ENCODE peak calls at places on chromosomes 6 and 20, in eight cellular contexts. I is endothelial cell; U is CD4-positive, alpha-beta T cell; E is upper lobe of right lung; G is PC-9; X is Peyer's patch; B is PC-3; P is fibroblast of lung. L is an unnamed sample.

GRCh38 chr20:51898788-51899187 is 96.5 kb upstream of the SALL4 start:
- DNase-seq in I (no peak), U (no peak), E (no peak), G (no peak), X (no peak), B (no peak), P (no peak), L (no peak)

GRCh38 chr6:111817451-111818146 is 55.7 kb downstream of the FYN start:
- DNase-seq in I (no peak), U (no peak), E (no peak), G (no peak), X (no peak), B (no peak), P (no peak), L (no peak)

GRCh38 chr6:13012977-13013680 is 296.6 kb downstream of the PHACTR1 start:
- DNase-seq in I (peak), U (no peak), E (peak), G (no peak), X (no peak), B (no peak), P (no peak), L (no peak)

GRCh38 chr6:150289454-150290071 is 79.2 kb upstream of the IYD start:
- DNase-seq in I (no peak), U (no peak), E (no peak), G (no peak), X (no peak), B (no peak), P (no peak), L (no peak)

GRCh38 chr20:4720121-4720976 is 1.4 kb upstream of the PRND start:
- DNase-seq in I (peak), U (peak), E (peak), G (peak), X (peak), B (peak), P (peak), L (peak)

GRCh38 chr20:45138451-45139300 is 14.4 kb upstream of the WFDC12 start:
- DNase-seq in I (peak), U (peak), E (peak), G (peak), X (peak), B (peak), P (no peak), L (no peak)

GRCh38 chr20:62063601-62063980 is 2.1 kb downstream of the TAF4 start:
- DNase-seq in I (no peak), U (no peak), E (peak), G (no peak), X (no peak), B (no peak), P (peak), L (no peak)

GRCh38 chr20:50992733-50993457 is 30.0 kb downstream of the KCNG1 start:
- DNase-seq in I (peak), U (no peak), E (no peak), G (peak), X (peak), B (peak), P (peak), L (no peak)

GRCh38 chr6:68054776-68055175 is 580.3 kb upstream of the ADGRB3 start:
- DNase-seq in I (no peak), U (no peak), E (no peak), G (no peak), X (no peak), B (no peak), P (peak), L (no peak)

GRCh38 chr6:121858976-121859375 is 423.5 kb downstream of the GJA1 start:
- DNase-seq in I (no peak), U (no peak), E (no peak), G (no peak), X (no peak), B (no peak), P (no peak), L (no peak)

GRCh38 chr6:24193364-24193763 is 67.3 kb downstream of the NRSN1 start:
- DNase-seq in I (no peak), U (no peak), E (no peak), G (no peak), X (no peak), B (no peak), P (no peak), L (no peak)

GRCh38 chr6:209432-210103 is 82.7 kb upstream of the DUSP22 start:
- DNase-seq in I (no peak), U (peak), E (no peak), G (no peak), X (peak), B (no peak), P (no peak), L (no peak)

GRCh38 chr6:44428682-44429081 is 41.2 kb downstream of the CDC5L start:
- DNase-seq in I (no peak), U (no peak), E (no peak), G (no peak), X (no peak), B (no peak), P (no peak), L (no peak)

GRCh38 chr6:41449399-41450245 is 96.6 kb upstream of the FOXP4 start:
- DNase-seq in I (no peak), U (no peak), E (no peak), G (no peak), X (peak), B (no peak), P (peak), L (no peak)

GRCh38 chr6:161511455-161512159 is 237.7 kb upstream of the AGPAT4 start:
- DNase-seq in I (no peak), U (no peak), E (no peak), G (no peak), X (no peak), B (no peak), P (no peak), L (no peak)

GRCh38 chr6:29726795-29727194 is 3.6 kb downstream of the HLA-F start:
- DNase-seq in I (no peak), U (no peak), E (no peak), G (no peak), X (no peak), B (no peak), P (no peak), L (no peak)

GRCh38 chr6:166382500-166382932 is 224 bp downstream of the MPC1 start:
- DNase-seq in I (no peak), U (no peak), E (no peak), G (no peak), X (no peak), B (no peak), P (no peak), L (no peak)

GRCh38 chr6:157269261-157269794 is 54.0 kb downstream of the TMEM242 start:
- DNase-seq in I (peak), U (no peak), E (no peak), G (no peak), X (peak), B (no peak), P (peak), L (no peak)

GRCh38 chr20:11271319-11271718 is 597.5 kb upstream of the JAG1 start:
- DNase-seq in I (peak), U (no peak), E (no peak), G (peak), X (no peak), B (no peak), P (no peak), L (no peak)
- TF ChIP-seq CTCF in I (no peak), U (no peak), E (no peak), G (no peak), X (no peak), B (peak), P (no peak), L (no peak)

DNA sequence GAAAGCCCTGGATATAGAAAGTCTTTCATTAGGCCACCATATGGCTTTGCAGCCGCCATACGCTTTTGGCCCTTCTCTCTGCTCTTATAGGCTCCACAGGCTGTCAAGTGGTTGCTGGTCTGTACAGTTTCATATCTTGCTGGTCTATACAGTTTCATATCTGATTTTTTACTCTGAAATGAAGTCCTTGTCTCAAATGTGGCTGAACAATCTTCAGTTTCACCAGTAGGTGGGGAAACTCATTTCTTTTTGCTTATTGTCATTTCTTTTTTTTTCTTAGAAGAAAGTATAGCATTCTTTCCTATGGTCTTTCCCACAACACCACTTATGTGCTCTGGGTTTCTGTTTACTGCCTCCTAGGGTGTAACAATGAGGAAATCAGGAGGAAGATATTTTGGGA is 771.4 kb upstream of the MMS22L start:
- DNase-seq in I (no peak), U (no peak), E (no peak), G (no peak), X (no peak), B (peak), P (no peak), L (no peak)
- TF ChIP-seq CTCF in I (peak), U (no peak), E (peak), G (peak), X (no peak), B (peak), P (no peak), L (no peak)

GRCh38 chr20:11205769-11206362 is 532.1 kb upstream of the JAG1 start:
- DNase-seq in I (no peak), U (no peak), E (no peak), G (no peak), X (no peak), B (no peak), P (no peak), L (no peak)
- TF ChIP-seq CTCF in I (no peak), U (no peak), E (no peak), G (no peak), X (no peak), B (no peak), P (no peak), L (no peak)

GRCh38 chr6:109687271-109687721 is 3.7 kb downstream of the AK9 start:
- DNase-seq in I (no peak), U (no peak), E (no peak), G (peak), X (no peak), B (peak), P (peak), L (peak)

GRCh38 chr6:109693128-109693527 is 2.0 kb downstream of the FIG4 start:
- DNase-seq in I (no peak), U (no peak), E (no peak), G (no peak), X (no peak), B (no peak), P (no peak), L (no peak)

GRCh38 chr6:109690373-109690739 is 646 bp downstream of the AK9 start:
- DNase-seq in I (peak), U (peak), E (peak), G (peak), X (peak), B (peak), P (no peak), L (no peak)

GRCh38 chr6:109686566-109686965 is 4.4 kb downstream of the AK9 start:
- DNase-seq in I (no peak), U (no peak), E (no peak), G (no peak), X (no peak), B (no peak), P (no peak), L (no peak)

GRCh38 chr6:109690740-109691687 is at the start of the genes AK9 and FIG4:
- DNase-seq in I (peak), U (peak), E (peak), G (peak), X (peak), B (peak), P (peak), L (peak)
- TF ChIP-seq CTCF in I (no peak), U (peak), E (peak), G (no peak), X (no peak), B (peak), P (peak), L (peak)

GRCh38 chr6:6901945-6902344 is 205.8 kb upstream of the RREB1 start:
- DNase-seq in I (no peak), U (no peak), E (no peak), G (no peak), X (peak), B (no peak), P (no peak), L (no peak)
- TF ChIP-seq CTCF in I (no peak), U (no peak), E (no peak), G (no peak), X (no peak), B (no peak), P (no peak), L (no peak)

GRCh38 chr6:34062815-34063214 is 83.1 kb downstream of the GRM4 start:
- DNase-seq in I (no peak), U (no peak), E (no peak), G (no peak), X (no peak), B (no peak), P (no peak), L (no peak)
- TF ChIP-seq CTCF in I (peak), U (no peak), E (no peak), G (peak), X (no peak), B (peak), P (peak), L (no peak)

L was measured in AG04449.